ENCODE peak calls at places on chromosome 13, in seven cellular contexts. T is brain microvascular endothelial cell; M is uterus; V is CD8-positive, alpha-beta memory T cell; W is AG04450; R is breast epithelium; P is psoas muscle. D is an unnamed sample.

GRCh38 chr13:97194473-97194872 is 27.7 kb upstream of the MBNL2 start:
- DNase-seq in T (peak; percentile 85), M (no peak), V (no peak), W (no peak), P (no peak), R (no peak), D (no peak)

GRCh38 chr13:105272660-105273631 is 1262.5 kb downstream of the EFNB2 start:
- DNase-seq in M (no peak), V (no peak), T (no peak), R (no peak), W (no peak), P (no peak), D (no peak)

GRCh38 chr13:40238761-40239160 is 427.7 kb downstream of the FOXO1 start:
- DNase-seq in V (no peak), T (no peak), P (no peak), R (no peak), M (no peak), W (no peak), D (no peak)

GRCh38 chr13:87235621-87236020 is 435.6 kb upstream of the SLITRK5 start:
- DNase-seq in W (no peak), T (no peak), V (no peak), R (no peak), M (no peak), P (no peak), D (no peak)

GRCh38 chr13:27341616-27342015 is 71.0 kb downstream of the RASL11A start:
- DNase-seq in R (no peak), M (peak; percentile 30), W (no peak), V (no peak), P (no peak), T (no peak), D (no peak)

GRCh38 chr13:102141625-102142472 is 260.0 kb downstream of the FGF14 start:
- DNase-seq in V (no peak), P (no peak), M (no peak), W (no peak), T (no peak), R (no peak), D (no peak)

GRCh38 chr13:66665991-66666390 is 564.1 kb downstream of the PCDH9 start:
- DNase-seq in M (no peak), W (peak; percentile 49), V (no peak), T (peak; percentile 98), P (peak; percentile 47), R (no peak), D (peak; percentile 23)

GRCh38 chr13:74931698-74932433 is 550.1 kb downstream of the TBC1D4 start:
- DNase-seq in T (no peak), V (no peak), M (no peak), P (no peak), W (no peak), R (no peak), D (no peak)

GRCh38 chr13:65830411-65831172 is 1399.5 kb downstream of the PCDH9 start:
- DNase-seq in T (no peak), W (no peak), R (no peak), P (no peak), M (no peak), V (no peak), D (no peak)

GRCh38 chr13:49499889-49500660 is 4.3 kb downstream of the PHF11 start:
- DNase-seq in V (no peak), R (no peak), T (peak; percentile 63), W (peak; percentile 71), M (no peak), P (no peak), D (no peak)

GRCh38 chr13:71290963-71291937 is 575.8 kb downstream of the DACH1 start:
- DNase-seq in V (peak; percentile 19), R (no peak), M (peak; percentile 26), T (peak; percentile 11), W (no peak), P (no peak), D (no peak)

GRCh38 chr13:24107955-24108614 is 52.4 kb upstream of the SPATA13 start:
- DNase-seq in W (peak; percentile 16), P (no peak), V (no peak), R (no peak), T (no peak), M (no peak), D (no peak)

GRCh38 chr13:45628094-45628493 is 12.6 kb upstream of the ERICH6B start:
- DNase-seq in V (no peak), M (no peak), T (no peak), R (no peak), W (no peak), P (no peak), D (no peak)

GRCh38 chr13:66468656-66469055 is 761.5 kb downstream of the PCDH9 start:
- DNase-seq in M (no peak), P (no peak), R (no peak), T (no peak), V (no peak), W (no peak), D (no peak)

GRCh38 chr13:54750521-54750920 is 1721.9 kb downstream of the OLFM4 start:
- DNase-seq in P (no peak), V (no peak), W (no peak), M (no peak), R (no peak), T (no peak), D (no peak)

GRCh38 chr13:43170497-43170896 is 147.1 kb downstream of the DNAJC15 start:
- DNase-seq in V (no peak), M (no peak), P (no peak), T (no peak), W (no peak), R (no peak), D (no peak)

GRCh38 chr13:45951724-45952123 is 100.2 kb upstream of the SIAH3 start:
- DNase-seq in M (no peak), P (no peak), W (no peak), R (no peak), T (no peak), V (no peak), D (no peak)

GRCh38 chr13:101596803-101597202 is 144.3 kb downstream of the ITGBL1 start:
- DNase-seq in W (no peak), M (no peak), R (no peak), P (no peak), V (no peak), T (no peak), D (no peak)

GRCh38 chr13:99805361-99805760 is 166.2 kb downstream of the ZIC5 start:
- DNase-seq in P (no peak), V (no peak), T (no peak), R (no peak), M (no peak), W (no peak), D (no peak)

GRCh38 chr13:40377783-40378182 is 288.7 kb downstream of the FOXO1 start:
- DNase-seq in T (peak; percentile 80), P (no peak), R (no peak), M (peak; percentile 66), W (no peak), V (no peak), D (no peak)

GRCh38 chr13:100125946-100126345 is 37.1 kb downstream of the PCCA start:
- DNase-seq in P (no peak), W (no peak), M (no peak), R (no peak), V (no peak), T (no peak), D (no peak)

GRCh38 chr13:113647351-113648217 is 10.4 kb downstream of the ATP4B start:
- DNase-seq in T (no peak), V (no peak), R (peak; percentile 96), P (peak; percentile 91), W (no peak), M (peak; percentile 49), D (peak; percentile 78)

DNA sequence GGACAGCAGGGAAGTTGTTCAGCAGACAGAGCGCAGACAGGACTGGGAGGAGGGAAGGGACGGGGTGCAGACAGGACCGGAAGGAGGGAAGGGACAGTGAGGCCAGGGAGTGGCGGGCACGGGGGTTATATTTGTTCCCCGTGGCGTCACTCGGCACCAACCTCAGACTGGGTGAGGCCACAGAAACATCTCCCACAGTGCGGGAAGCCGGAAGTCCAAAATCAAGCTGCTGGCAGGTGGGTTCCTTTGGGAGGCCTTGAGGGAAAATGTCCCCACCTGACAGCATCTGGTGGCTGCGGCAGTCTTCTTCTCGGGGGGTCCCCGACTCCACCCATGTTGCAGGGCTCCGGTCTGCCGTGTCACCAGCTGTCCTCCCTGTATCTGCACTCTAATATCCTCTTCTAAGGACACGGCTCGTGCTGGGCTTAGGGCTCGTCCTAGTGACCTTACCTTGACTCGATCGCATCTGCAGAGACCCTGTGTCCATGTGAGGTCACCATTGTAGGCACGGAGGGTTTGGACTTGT is 133.0 kb downstream of the STK24 start:
- DNase-seq in W (no peak), T (no peak), M (no peak), P (no peak), R (no peak), V (no peak), D (no peak)
- H3K27ac ChIP-seq in W (no peak overlapping the region), T (peak overlapping the region; percentile 48), M (no peak overlapping the region), P (no peak overlapping the region), R (no peak overlapping the region), V (no peak overlapping the region), D (no peak overlapping the region)

DNA sequence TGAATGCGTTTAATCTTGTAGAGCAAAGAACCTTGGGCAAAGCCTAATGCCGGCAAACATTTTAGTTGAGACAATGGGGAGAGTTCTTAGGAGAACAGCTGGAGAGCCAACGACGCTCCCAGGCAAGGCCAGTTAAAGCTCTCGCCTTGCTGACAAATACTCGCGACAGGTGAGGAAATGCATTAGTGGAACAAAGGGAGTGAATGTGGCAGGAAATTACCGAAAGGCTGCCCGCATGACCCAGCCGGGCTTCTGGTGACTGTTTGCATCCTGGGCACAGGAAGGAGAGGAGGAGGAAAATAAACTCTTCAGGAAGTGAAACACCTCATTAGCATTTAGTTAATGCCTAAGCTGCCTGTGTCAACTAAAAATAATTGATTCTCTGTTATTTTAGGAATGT is 74.6 kb downstream of the SHISA2 start:
- DNase-seq in M (no peak), R (no peak), W (no peak), T (no peak), P (no peak), V (no peak), D (no peak)
- H3K27ac ChIP-seq in M (no peak overlapping the region), R (no peak overlapping the region), W (no peak overlapping the region), T (no peak overlapping the region), P (no peak overlapping the region), V (no peak overlapping the region), D (no peak overlapping the region)

DNA sequence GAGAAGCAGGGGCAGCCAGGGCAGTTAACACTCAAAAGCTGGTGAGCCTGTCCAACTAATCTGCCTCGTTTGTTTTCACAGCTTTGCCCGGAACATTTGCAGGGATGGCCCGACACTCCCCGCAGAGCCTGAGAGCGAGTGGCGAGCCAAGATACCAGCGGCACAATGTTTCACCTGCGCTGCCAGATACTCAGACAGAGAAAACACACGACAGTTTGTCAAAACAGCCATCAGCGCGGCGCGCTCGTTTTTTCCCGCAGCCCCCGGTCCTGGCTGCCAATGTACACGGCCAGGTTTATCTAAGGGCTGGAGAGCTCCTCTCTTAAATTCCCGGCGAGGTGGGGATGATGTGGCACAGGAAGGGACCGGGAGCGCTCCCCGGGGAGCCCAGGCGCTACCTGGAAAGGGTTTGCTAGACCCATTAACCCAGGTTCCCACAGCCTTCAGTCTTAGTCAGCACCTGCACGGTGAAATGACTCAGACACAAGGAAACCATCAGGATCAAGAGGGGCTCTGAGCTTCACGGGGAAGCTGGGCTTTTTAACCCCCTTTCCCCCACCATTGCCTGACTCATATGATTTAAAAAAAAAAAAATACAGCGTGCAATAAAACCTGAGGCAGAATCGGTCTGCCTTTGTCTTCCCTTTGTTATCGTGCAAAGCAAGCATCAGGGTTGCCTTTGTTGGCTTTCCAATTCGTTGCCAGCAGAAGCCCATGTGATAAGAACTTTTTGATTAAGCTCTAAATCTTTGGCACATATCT is 186.2 kb downstream of the EFNB2 start:
- DNase-seq in R (no peak), V (no peak), T (peak; percentile 30), P (no peak), M (no peak), W (no peak), D (no peak)
- H3K27ac ChIP-seq in R (no peak overlapping the region), V (no peak overlapping the region), T (peak overlapping the region; percentile 22), P (no peak overlapping the region), M (no peak overlapping the region), W (no peak overlapping the region), D (peak overlapping the region; percentile 39)

GRCh38 chr13:29819157-29819556 is 31.3 kb downstream of the UBL3 start:
- DNase-seq in P (no peak), R (no peak), M (no peak), T (no peak), W (no peak), V (no peak), D (no peak)
- H3K27ac ChIP-seq in P (no peak overlapping the region), R (no peak overlapping the region), M (no peak overlapping the region), T (no peak overlapping the region), W (no peak overlapping the region), V (no peak overlapping the region), D (no peak overlapping the region)